ENCODE peak calls at places on chromosome 4, in ten cellular contexts. A is WTC11; Y is NCI-H460; X is pancreas; S is transverse colon; H is NCI-H2171 treated with DMSO at 0.1 percent for 48 hours; Q is activated gamma-delta T cell treated with anti-CD3 and anti-CD28 coated beads, Interleukin-2, amount 50 U/mL, for 16 hours; B is fibroblast of lung; J is amygdala; V is AG08396. F is an unnamed sample.

GRCh38 chr4:26124753-26125236 is 196.0 kb upstream of the RBPJ start:
- DNase-seq in A (no peak), Y (peak; percentile 18), X (no peak), S (no peak), H (no peak), Q (no peak), B (peak; percentile 73), J (no peak), V (peak; percentile 63), F (peak; percentile 35)

GRCh38 chr4:55386073-55386472 is 9.7 kb upstream of the TMEM165 start:
- DNase-seq in A (no peak), Y (no peak), X (no peak), S (no peak), H (no peak), Q (no peak), B (peak; percentile 17), J (no peak), V (peak; percentile 41), F (peak; percentile 64)

GRCh38 chr4:143773998-143774898 is 73.8 kb upstream of the FREM3 start:
- DNase-seq in A (peak; percentile 75), Y (peak; percentile 36), X (peak; percentile 12), S (peak; percentile 38), H (peak; percentile 19), Q (no peak), B (peak; percentile 64), J (no peak), V (peak; percentile 34), F (peak; percentile 62)

GRCh38 chr4:7938513-7939376 is 916 bp downstream of the AFAP1 start:
- DNase-seq in A (peak; percentile 36), Y (no peak), X (peak; percentile 46), S (peak; percentile 32), H (peak; percentile 5), Q (no peak), B (peak; percentile 59), J (no peak), V (peak; percentile 81), F (peak; percentile 60)

GRCh38 chr4:158789853-158790252 is 21.0 kb downstream of the FNIP2 start:
- DNase-seq in A (no peak), Y (no peak), X (no peak), S (no peak), H (no peak), Q (no peak), B (no peak), J (no peak), V (no peak), F (no peak)

GRCh38 chr4:180527993-180528392 is 1715.2 kb upstream of the TENM3 start:
- DNase-seq in A (no peak), Y (no peak), X (no peak), S (no peak), H (no peak), Q (no peak), B (no peak), J (no peak), V (no peak), F (no peak)

GRCh38 chr4:64158648-64159326 is 250.5 kb downstream of the TECRL start:
- DNase-seq in A (peak; percentile 67), Y (peak; percentile 53), X (peak; percentile 40), S (peak; percentile 29), H (peak; percentile 48), Q (no peak), B (peak; percentile 61), J (peak; percentile 11), V (peak; percentile 14), F (peak; percentile 70)

GRCh38 chr4:113049421-113050355 is at the start of gene ANK2:
- DNase-seq in A (peak; percentile 81), Y (no peak), X (no peak), S (no peak), H (peak; percentile 71), Q (no peak), B (peak; percentile 15), J (peak; percentile 30), V (no peak), F (peak; percentile 76)

GRCh38 chr4:14837860-14838259 is 164.4 kb upstream of the CPEB2 start:
- DNase-seq in A (peak; percentile 19), Y (no peak), X (no peak), S (no peak), H (no peak), Q (no peak), B (no peak), J (no peak), V (no peak), F (no peak)

GRCh38 chr4:6992728-6993655 is 50.2 kb upstream of the TADA2B start:
- DNase-seq in A (no peak), Y (no peak), X (no peak), S (no peak), H (no peak), Q (no peak), B (no peak), J (no peak), V (no peak), F (no peak)

GRCh38 chr4:48796191-48796926 is 16.3 kb upstream of the FRYL start:
- DNase-seq in A (no peak), Y (no peak), X (no peak), S (no peak), H (no peak), Q (no peak), B (no peak), J (no peak), V (no peak), F (no peak)

GRCh38 chr4:128958194-128958593 is 135.1 kb downstream of the SCLT1 start:
- DNase-seq in A (no peak), Y (no peak), X (no peak), S (no peak), H (no peak), Q (no peak), B (peak; percentile 22), J (no peak), V (no peak), F (no peak)

GRCh38 chr4:140090215-140090731 is 63.7 kb downstream of the MAML3 start:
- DNase-seq in A (no peak), Y (peak; percentile 86), X (no peak), S (no peak), H (no peak), Q (no peak), B (no peak), J (no peak), V (no peak), F (no peak)

GRCh38 chr4:94635172-94635571 is 122.6 kb upstream of the BMPR1B start:
- DNase-seq in A (no peak), Y (no peak), X (no peak), S (no peak), H (no peak), Q (no peak), B (no peak), J (no peak), V (no peak), F (no peak)

GRCh38 chr4:128639586-128640270 is 169.8 kb upstream of the JADE1 start:
- DNase-seq in A (no peak), Y (no peak), X (no peak), S (no peak), H (no peak), Q (no peak), B (peak; percentile 16), J (no peak), V (no peak), F (no peak)

GRCh38 chr4:24912252-24913098 is at the start of gene CCDC149:
- DNase-seq in A (peak; percentile 78), Y (peak; percentile 14), X (peak; percentile 93), S (peak; percentile 78), H (peak; percentile 82), Q (no peak), B (peak; percentile 60), J (peak; percentile 10), V (peak; percentile 91), F (peak; percentile 89)

GRCh38 chr4:168453146-168453545 is 27.1 kb downstream of the DDX60L start:
- DNase-seq in A (no peak), Y (no peak), X (no peak), S (no peak), H (peak; percentile 25), Q (no peak), B (no peak), J (no peak), V (no peak), F (no peak)

GRCh38 chr4:1170805-1171305 is 1.5 kb downstream of the SPON2 start:
- DNase-seq in A (no peak), Y (no peak), X (peak; percentile 38), S (no peak), H (no peak), Q (no peak), B (no peak), J (no peak), V (no peak), F (no peak)

GRCh38 chr4:159787901-159788300 is 685.0 kb downstream of the RAPGEF2 start:
- DNase-seq in A (no peak), Y (no peak), X (no peak), S (no peak), H (no peak), Q (no peak), B (no peak), J (no peak), V (no peak), F (no peak)